ENCODE peak calls at places on chromosomes 4 and X, in ten cellular contexts. One of them, this sample, is unnamed.

GRCh38 chrX:18927558-18927957 is 56.4 kb downstream of the PHKA2 start:
- DNase-seq in kidney: no peak
- DNase-seq in H1: no peak
- DNase-seq in upper lobe of right lung: no peak
- DNase-seq in heart left ventricle: no peak
- DNase-seq in ovary: no peak
- DNase-seq in GM13977: no peak
- DNase-seq in RWPE1: no peak
- DNase-seq in WTC11: no peak
- DNase-seq in mucosa of descending colon: no peak
- DNase-seq in this sample: no peak

GRCh38 chrX:77003956-77004355 is 443.2 kb upstream of the FGF16 start:
- DNase-seq in kidney: no peak
- DNase-seq in H1: no peak
- DNase-seq in upper lobe of right lung: no peak
- DNase-seq in heart left ventricle: no peak
- DNase-seq in ovary: no peak
- DNase-seq in GM13977: no peak
- DNase-seq in RWPE1: no peak
- DNase-seq in WTC11: no peak
- DNase-seq in mucosa of descending colon: no peak
- DNase-seq in this sample: no peak

GRCh38 chr4:3514806-3515421 is 17.3 kb downstream of the LRPAP1 start:
- DNase-seq in kidney: peak; percentile 68
- DNase-seq in H1: peak; percentile 81
- DNase-seq in upper lobe of right lung: no peak
- DNase-seq in heart left ventricle: peak; percentile 64
- DNase-seq in ovary: no peak
- DNase-seq in GM13977: no peak
- DNase-seq in RWPE1: no peak
- DNase-seq in WTC11: peak; percentile 70
- DNase-seq in mucosa of descending colon: no peak
- DNase-seq in this sample: peak; percentile 53

GRCh38 chrX:71637848-71638247 is 19.5 kb upstream of the CXCR3 start:
- DNase-seq in kidney: no peak
- DNase-seq in H1: no peak
- DNase-seq in upper lobe of right lung: no peak
- DNase-seq in heart left ventricle: no peak
- DNase-seq in ovary: no peak
- DNase-seq in GM13977: no peak
- DNase-seq in RWPE1: no peak
- DNase-seq in WTC11: no peak
- DNase-seq in mucosa of descending colon: no peak
- DNase-seq in this sample: no peak

GRCh38 chr4:48429709-48430474 is 53.3 kb upstream of the SLC10A4 start:
- DNase-seq in kidney: no peak
- DNase-seq in H1: no peak
- DNase-seq in upper lobe of right lung: no peak
- DNase-seq in heart left ventricle: no peak
- DNase-seq in ovary: no peak
- DNase-seq in GM13977: no peak
- DNase-seq in RWPE1: no peak
- DNase-seq in WTC11: no peak
- DNase-seq in mucosa of descending colon: no peak
- DNase-seq in this sample: no peak

GRCh38 chr4:163744861-163745260 is 250.4 kb downstream of the TMA16 start:
- DNase-seq in kidney: no peak
- DNase-seq in H1: no peak
- DNase-seq in upper lobe of right lung: no peak
- DNase-seq in heart left ventricle: no peak
- DNase-seq in ovary: no peak
- DNase-seq in GM13977: peak; percentile 53
- DNase-seq in RWPE1: no peak
- DNase-seq in WTC11: no peak
- DNase-seq in mucosa of descending colon: no peak
- DNase-seq in this sample: no peak

GRCh38 chrX:2272337-2272736 is 228.4 kb downstream of the DHRSX start:
- DNase-seq in kidney: no peak
- DNase-seq in H1: no peak
- DNase-seq in upper lobe of right lung: no peak
- DNase-seq in heart left ventricle: no peak
- DNase-seq in ovary: no peak
- DNase-seq in GM13977: no peak
- DNase-seq in RWPE1: no peak
- DNase-seq in WTC11: no peak
- DNase-seq in mucosa of descending colon: no peak
- DNase-seq in this sample: no peak

GRCh38 chr4:8394125-8394524 is 46.4 kb downstream of the ACOX3 start:
- DNase-seq in kidney: peak; percentile 89
- DNase-seq in H1: no peak
- DNase-seq in upper lobe of right lung: no peak
- DNase-seq in heart left ventricle: peak; percentile 89
- DNase-seq in ovary: peak; percentile 90
- DNase-seq in GM13977: no peak
- DNase-seq in RWPE1: no peak
- DNase-seq in WTC11: no peak
- DNase-seq in mucosa of descending colon: peak; percentile 60
- DNase-seq in this sample: peak; percentile 35

GRCh38 chr4:7187691-7188090 is 4.6 kb upstream of the SORCS2 start:
- DNase-seq in kidney: peak; percentile 35
- DNase-seq in H1: no peak
- DNase-seq in upper lobe of right lung: peak; percentile 27
- DNase-seq in heart left ventricle: no peak
- DNase-seq in ovary: no peak
- DNase-seq in GM13977: no peak
- DNase-seq in RWPE1: no peak
- DNase-seq in WTC11: no peak
- DNase-seq in mucosa of descending colon: no peak
- DNase-seq in this sample: no peak

GRCh38 chr4:7066493-7066892 is 1.4 kb downstream of the GRPEL1 start:
- DNase-seq in kidney: no peak
- DNase-seq in H1: no peak
- DNase-seq in upper lobe of right lung: peak; percentile 31
- DNase-seq in heart left ventricle: no peak
- DNase-seq in ovary: no peak
- DNase-seq in GM13977: no peak
- DNase-seq in RWPE1: no peak
- DNase-seq in WTC11: no peak
- DNase-seq in mucosa of descending colon: no peak
- DNase-seq in this sample: no peak

GRCh38 chr4:125519376-125520171 is 204.8 kb downstream of the FAT4 start:
- DNase-seq in kidney: no peak
- DNase-seq in H1: no peak
- DNase-seq in upper lobe of right lung: no peak
- DNase-seq in heart left ventricle: no peak
- DNase-seq in ovary: no peak
- DNase-seq in GM13977: no peak
- DNase-seq in RWPE1: no peak
- DNase-seq in WTC11: no peak
- DNase-seq in mucosa of descending colon: no peak
- DNase-seq in this sample: no peak

GRCh38 chrX:136909119-136909705 is 28.7 kb upstream of the RBMX start:
- DNase-seq in kidney: peak; percentile 93
- DNase-seq in H1: peak; percentile 67
- DNase-seq in upper lobe of right lung: peak; percentile 90
- DNase-seq in heart left ventricle: peak; percentile 86
- DNase-seq in ovary: peak; percentile 86
- DNase-seq in GM13977: peak; percentile 86
- DNase-seq in RWPE1: peak; percentile 84
- DNase-seq in WTC11: peak; percentile 72
- DNase-seq in mucosa of descending colon: peak; percentile 82
- DNase-seq in this sample: peak; percentile 79

GRCh38 chrX:77894921-77895886 is at the start of gene MAGT1:
- DNase-seq in kidney: peak; percentile 97
- DNase-seq in H1: peak; percentile 70
- DNase-seq in upper lobe of right lung: peak; percentile 94
- DNase-seq in heart left ventricle: peak; percentile 92
- DNase-seq in ovary: peak; percentile 91
- DNase-seq in GM13977: peak; percentile 73
- DNase-seq in RWPE1: peak; percentile 87
- DNase-seq in WTC11: peak; percentile 86
- DNase-seq in mucosa of descending colon: peak; percentile 88
- DNase-seq in this sample: peak; percentile 81

GRCh38 chr4:130574215-130574614 is 1478.3 kb downstream of the C4orf33 start:
- DNase-seq in kidney: no peak
- DNase-seq in H1: no peak
- DNase-seq in upper lobe of right lung: no peak
- DNase-seq in heart left ventricle: no peak
- DNase-seq in ovary: no peak
- DNase-seq in GM13977: no peak
- DNase-seq in RWPE1: no peak
- DNase-seq in WTC11: no peak
- DNase-seq in mucosa of descending colon: no peak
- DNase-seq in this sample: no peak

GRCh38 chr4:114588305-114588704 is 10.3 kb upstream of the UGT8 start:
- DNase-seq in kidney: no peak
- DNase-seq in H1: no peak
- DNase-seq in upper lobe of right lung: no peak
- DNase-seq in heart left ventricle: no peak
- DNase-seq in ovary: no peak
- DNase-seq in GM13977: no peak
- DNase-seq in RWPE1: no peak
- DNase-seq in WTC11: no peak
- DNase-seq in mucosa of descending colon: no peak
- DNase-seq in this sample: no peak

DNA sequence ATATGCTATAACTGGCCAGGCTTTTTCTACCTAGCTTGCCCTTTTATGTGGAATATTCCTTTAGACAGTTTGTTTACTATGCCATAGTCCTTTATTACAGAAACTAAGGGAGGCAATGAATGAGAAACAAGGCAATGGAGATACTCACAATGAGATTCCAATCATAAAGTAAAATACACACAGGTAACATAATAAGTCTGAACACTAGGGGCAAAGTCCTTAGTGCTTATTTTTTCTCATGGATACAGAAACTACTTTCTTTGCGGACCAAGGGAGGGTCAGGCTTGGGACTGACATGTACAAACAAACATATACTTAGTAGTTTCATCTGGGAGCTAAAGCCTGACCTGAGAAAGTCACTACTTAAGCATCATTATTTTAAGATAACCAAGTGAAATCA is 16.0 kb upstream of the UGT8 start:
- DNase-seq in kidney: no peak
- DNase-seq in H1: no peak
- DNase-seq in upper lobe of right lung: no peak
- DNase-seq in heart left ventricle: no peak
- DNase-seq in ovary: no peak
- DNase-seq in GM13977: no peak
- DNase-seq in RWPE1: no peak
- DNase-seq in WTC11: no peak
- DNase-seq in mucosa of descending colon: no peak
- DNase-seq in this sample: no peak
- TF ChIP-seq CTCF in kidney: no peak
- TF ChIP-seq CTCF in H1: no peak
- TF ChIP-seq CTCF in upper lobe of right lung: no peak
- TF ChIP-seq CTCF in heart left ventricle: no peak
- TF ChIP-seq CTCF in ovary: no peak
- TF ChIP-seq CTCF in GM13977: no peak
- TF ChIP-seq CTCF in RWPE1: no peak
- TF ChIP-seq CTCF in WTC11: no peak
- TF ChIP-seq CTCF in mucosa of descending colon: no peak
- TF ChIP-seq CTCF in this sample: no peak

GRCh38 chr4:102431608-102431961 is 69.6 kb upstream of the NFKB1 start:
- DNase-seq in kidney: no peak
- DNase-seq in H1: no peak
- DNase-seq in upper lobe of right lung: no peak
- DNase-seq in heart left ventricle: no peak
- DNase-seq in ovary: no peak
- DNase-seq in GM13977: no peak
- DNase-seq in RWPE1: no peak
- DNase-seq in WTC11: no peak
- DNase-seq in mucosa of descending colon: no peak
- DNase-seq in this sample: no peak
- TF ChIP-seq CTCF in kidney: no peak
- TF ChIP-seq CTCF in H1: no peak
- TF ChIP-seq CTCF in upper lobe of right lung: no peak
- TF ChIP-seq CTCF in heart left ventricle: no peak
- TF ChIP-seq CTCF in ovary: no peak
- TF ChIP-seq CTCF in GM13977: no peak
- TF ChIP-seq CTCF in RWPE1: peak; percentile 50
- TF ChIP-seq CTCF in WTC11: no peak
- TF ChIP-seq CTCF in mucosa of descending colon: no peak
- TF ChIP-seq CTCF in this sample: peak; percentile 25

DNA sequence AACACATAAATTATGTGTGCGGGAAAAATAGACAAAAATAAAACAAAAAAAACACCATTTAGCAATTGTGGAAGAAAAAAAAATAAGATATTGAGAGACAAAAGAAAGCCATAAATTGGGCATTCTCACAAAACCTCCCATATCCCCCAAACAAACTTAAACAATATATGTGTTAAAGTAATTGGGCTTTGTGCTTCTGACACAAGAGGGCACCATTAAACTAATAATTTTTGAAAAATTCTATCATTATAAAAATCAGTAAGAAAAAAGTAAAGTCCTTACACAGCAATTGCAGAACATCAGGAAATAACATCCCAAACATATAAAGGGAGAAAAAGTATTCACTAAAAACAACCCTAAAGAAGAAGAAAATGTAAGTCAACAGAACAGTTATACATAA is 880.7 kb downstream of the TECRL start:
- DNase-seq in kidney: no peak
- DNase-seq in H1: no peak
- DNase-seq in upper lobe of right lung: no peak
- DNase-seq in heart left ventricle: no peak
- DNase-seq in ovary: no peak
- DNase-seq in GM13977: peak; percentile 17
- DNase-seq in RWPE1: no peak
- DNase-seq in WTC11: no peak
- DNase-seq in mucosa of descending colon: no peak
- DNase-seq in this sample: no peak
- TF ChIP-seq CTCF in kidney: no peak
- TF ChIP-seq CTCF in H1: no peak
- TF ChIP-seq CTCF in upper lobe of right lung: no peak
- TF ChIP-seq CTCF in heart left ventricle: peak; percentile 13
- TF ChIP-seq CTCF in ovary: no peak
- TF ChIP-seq CTCF in GM13977: peak; percentile 27
- TF ChIP-seq CTCF in RWPE1: peak; percentile 46
- TF ChIP-seq CTCF in WTC11: no peak
- TF ChIP-seq CTCF in mucosa of descending colon: no peak
- TF ChIP-seq CTCF in this sample: no peak

DNA sequence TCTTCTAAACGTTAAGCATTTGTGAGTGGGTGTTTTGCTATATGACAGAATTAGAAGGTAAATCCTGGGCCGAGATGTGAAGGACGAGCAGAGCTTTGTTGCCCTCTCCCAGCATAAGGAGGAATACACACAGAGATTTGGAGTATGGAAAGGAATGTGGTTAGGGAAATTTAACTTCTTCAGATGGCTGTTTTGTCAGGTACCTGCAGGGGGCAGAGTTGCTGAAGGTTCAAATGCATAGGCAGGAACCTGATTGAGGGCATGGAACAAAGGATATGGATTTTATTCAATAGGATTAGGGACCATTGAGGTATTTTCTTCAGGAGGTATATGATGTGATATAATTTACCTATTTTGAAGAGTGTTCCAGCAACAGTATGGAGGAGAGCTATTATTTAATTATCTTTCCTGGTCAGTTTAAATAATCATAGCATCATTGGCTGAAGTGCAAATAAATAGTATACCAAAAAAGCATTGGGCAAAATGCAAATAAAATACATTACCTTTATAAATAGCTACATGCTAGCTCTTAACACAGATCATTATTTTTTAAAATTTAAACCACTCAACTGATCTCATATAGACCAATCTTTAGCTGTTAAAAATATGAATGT is 143.6 kb downstream of the SLIT2 start:
- DNase-seq in kidney: no peak
- DNase-seq in H1: peak; percentile 82
- DNase-seq in upper lobe of right lung: no peak
- DNase-seq in heart left ventricle: no peak
- DNase-seq in ovary: no peak
- DNase-seq in GM13977: no peak
- DNase-seq in RWPE1: peak; percentile 1
- DNase-seq in WTC11: peak; percentile 73
- DNase-seq in mucosa of descending colon: peak; percentile 30
- DNase-seq in this sample: peak; percentile 59
- TF ChIP-seq CTCF in kidney: peak; percentile 41
- TF ChIP-seq CTCF in H1: no peak
- TF ChIP-seq CTCF in upper lobe of right lung: peak; percentile 55
- TF ChIP-seq CTCF in heart left ventricle: peak; percentile 54
- TF ChIP-seq CTCF in ovary: no peak
- TF ChIP-seq CTCF in GM13977: peak; percentile 70
- TF ChIP-seq CTCF in RWPE1: peak; percentile 48
- TF ChIP-seq CTCF in WTC11: peak; percentile 60
- TF ChIP-seq CTCF in mucosa of descending colon: peak; percentile 11
- TF ChIP-seq CTCF in this sample: peak; percentile 66

This sample was measured in nephron progenitor cell.